ENCODE peak calls at places on chromosomes 4 and X, in nine cellular contexts. V is pancreas; B is H1; M is lung; Q is CD8-positive, alpha-beta T cell; P is dorsolateral prefrontal cortex; E is heart right ventricle; F is osteoblast; Z is colonic mucosa. A is an unnamed sample.

GRCh38 chrX:129043138-129043537 is 480.2 kb downstream of the SMARCA1 start:
- DNase-seq in Z (no peak), Q (no peak), V (no peak), E (no peak), B (no peak), P (no peak), F (no peak), M (no peak), A (no peak)

GRCh38 chr4:183443609-183444148 is 757 bp upstream of the CDKN2AIP start:
- DNase-seq in P (peak), F (no peak), B (peak), M (no peak), Z (no peak), Q (peak), E (no peak), V (no peak), A (no peak)

GRCh38 chr4:183402771-183403170 is 41.7 kb upstream of the CDKN2AIP start:
- DNase-seq in E (no peak), V (no peak), M (no peak), B (no peak), F (no peak), P (no peak), Q (no peak), Z (no peak), A (no peak)

GRCh38 chr4:59855630-59856352 is 1344.3 kb upstream of the ADGRL3 start:
- DNase-seq in F (no peak), Q (no peak), Z (no peak), E (no peak), M (no peak), V (no peak), P (no peak), B (no peak), A (no peak)

GRCh38 chrX:94936722-94937121 is 1262.7 kb downstream of the FAM133A start:
- DNase-seq in M (no peak), V (no peak), E (no peak), Z (no peak), F (no peak), Q (no peak), B (no peak), P (no peak), A (no peak)

GRCh38 chr4:87118826-87119225 is 101.6 kb downstream of the KLHL8 start:
- DNase-seq in B (no peak), Q (no peak), Z (no peak), E (no peak), M (no peak), P (no peak), F (peak), V (no peak), A (no peak)

GRCh38 chr4:132770776-132771175 is 378.3 kb upstream of the PCDH10 start:
- DNase-seq in P (no peak), M (no peak), V (no peak), E (no peak), B (no peak), Z (no peak), Q (no peak), F (no peak), A (no peak)

GRCh38 chrX:6826856-6827255 is 291.9 kb upstream of the VCX3A start:
- DNase-seq in E (no peak), Z (no peak), V (no peak), B (no peak), M (no peak), F (no peak), Q (no peak), P (no peak), A (no peak)

GRCh38 chrX:10902001-10902400 is 209.1 kb upstream of the HCCS start:
- DNase-seq in M (no peak), B (no peak), V (no peak), F (no peak), Z (no peak), P (no peak), E (no peak), Q (no peak), A (no peak)

GRCh38 chr4:8739820-8740665 is 131.6 kb downstream of the HMX1 start:
- DNase-seq in Q (no peak), Z (no peak), E (no peak), B (no peak), M (no peak), V (no peak), F (peak), P (peak), A (no peak)

GRCh38 chr4:162163892-162164759 is at the start of gene FSTL5:
- DNase-seq in M (peak), F (no peak), Z (peak), P (peak), E (peak), B (peak), V (peak), Q (no peak), A (peak)

GRCh38 chrX:112048707-112049106 is 33.9 kb downstream of the TRPC5 start:
- DNase-seq in Z (no peak), M (no peak), B (no peak), Q (no peak), P (no peak), V (no peak), F (no peak), E (no peak), A (no peak)

GRCh38 chr4:8559524-8560264 is 20.5 kb upstream of the GPR78 start:
- DNase-seq in V (no peak), F (peak), P (no peak), M (no peak), B (no peak), E (no peak), Q (no peak), Z (no peak), A (no peak)

GRCh38 chr4:38757945-38758344 is 24.8 kb downstream of the TLR10 start:
- DNase-seq in V (no peak), P (no peak), F (no peak), Q (no peak), B (peak), M (no peak), E (no peak), Z (no peak), A (no peak)

GRCh38 chr4:86595426-86595805 is 1.3 kb downstream of the PTPN13 start:
- DNase-seq in M (no peak), E (no peak), Z (no peak), Q (no peak), F (peak), B (no peak), V (no peak), P (no peak), A (no peak)

GRCh38 chr4:123892997-123893745 is 496.6 kb downstream of the SPRY1 start:
- DNase-seq in P (no peak), E (no peak), F (no peak), B (no peak), Z (no peak), M (no peak), V (no peak), Q (no peak), A (no peak)

GRCh38 chr4:147160908-147161513 is 215.3 kb upstream of the TTC29 start:
- DNase-seq in Z (peak), P (no peak), E (no peak), F (peak), V (no peak), B (no peak), M (no peak), Q (no peak), A (no peak)

GRCh38 chr4:140996757-140997156 is 136.5 kb downstream of the RNF150 start:
- DNase-seq in Q (no peak), F (peak), Z (no peak), V (no peak), P (no peak), M (no peak), E (no peak), B (no peak), A (no peak)

GRCh38 chrX:121260568-121261240 is 213.3 kb downstream of the GLUD2 start:
- DNase-seq in P (no peak), Q (no peak), B (no peak), V (no peak), F (no peak), E (no peak), Z (no peak), M (no peak), A (no peak)

GRCh38 chrX:132651411-132652086 is 162.7 kb upstream of the MBNL3 start:
- DNase-seq in M (no peak), V (no peak), B (no peak), Z (no peak), F (no peak), P (no peak), E (no peak), Q (no peak), A (no peak)

GRCh38 chr4:116705466-116705865 is 379.9 kb downstream of the TRAM1L1 start:
- DNase-seq in F (no peak), E (no peak), Q (no peak), V (no peak), P (no peak), B (no peak), M (no peak), Z (no peak), A (peak)

GRCh38 chr4:116702949-116703348 is 382.4 kb downstream of the TRAM1L1 start:
- DNase-seq in Q (no peak), Z (no peak), V (peak), E (no peak), M (no peak), P (no peak), F (peak), B (no peak), A (no peak)
- TF ChIP-seq CTCF in Q (no peak), Z (no peak), V (no peak), E (no peak), M (no peak), P (no peak), F (no peak), B (peak), A (no peak)

DNA sequence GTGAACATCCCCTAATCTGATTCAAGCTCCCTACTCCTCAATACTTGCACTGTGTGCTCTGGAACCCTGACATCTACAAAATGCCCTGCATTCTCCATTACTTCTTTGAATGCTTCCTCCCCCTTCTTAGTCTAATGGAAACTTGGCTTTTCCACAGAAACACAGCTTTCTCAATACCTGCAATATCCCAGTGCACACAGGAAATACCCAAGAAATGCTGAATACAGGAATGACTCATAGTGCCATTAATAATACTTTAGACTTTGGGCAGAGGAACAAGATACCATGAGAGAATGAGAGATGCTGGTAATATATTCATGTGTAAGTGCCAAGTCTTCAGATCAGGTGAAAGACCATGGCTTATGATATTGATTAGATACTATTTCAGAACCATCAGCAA is 5.6 kb downstream of the QRFPR start:
- DNase-seq in P (no peak), V (no peak), B (no peak), Z (no peak), Q (no peak), F (no peak), E (no peak), M (no peak), A (no peak)
- H3K27ac ChIP-seq in P (no peak), V (no peak), B (no peak), Z (no peak), Q (no peak), F (no peak), E (no peak), M (no peak), A (no peak)

GRCh38 chr4:178090640-178091411 is 648.6 kb upstream of the AGA start:
- DNase-seq in B (no peak), F (no peak), E (no peak), M (no peak), Q (no peak), P (no peak), V (no peak), Z (no peak), A (no peak)

GRCh38 chr4:178081931-178082330 is 639.7 kb upstream of the AGA start:
- DNase-seq in Z (no peak), V (no peak), E (no peak), Q (no peak), M (no peak), F (no peak), P (no peak), B (no peak), A (no peak)

GRCh38 chr4:178083968-178084367 is 641.7 kb upstream of the AGA start:
- DNase-seq in F (no peak), P (no peak), M (no peak), B (no peak), E (no peak), Z (no peak), Q (no peak), V (no peak), A (no peak)

GRCh38 chr4:178086324-178086723 is 644.1 kb upstream of the AGA start:
- DNase-seq in E (no peak), B (no peak), P (no peak), F (no peak), V (no peak), Q (no peak), M (no peak), Z (no peak), A (no peak)
- H3K4me3 ChIP-seq in E (no peak), B (no peak), P (no peak), F (no peak), V (no peak), Q (no peak), M (no peak), Z (no peak), A (no peak)

GRCh38 chrX:48824066-48824465 is 2.2 kb upstream of the ERAS start:
- DNase-seq in V (no peak), F (peak), E (no peak), Z (no peak), P (no peak), B (no peak), Q (no peak), M (no peak), A (no peak)

GRCh38 chrX:48826876-48827653 is 752 bp downstream of the ERAS start:
- DNase-seq in E (no peak), B (no peak), F (peak), P (no peak), Q (no peak), V (no peak), M (no peak), Z (no peak), A (no peak)

GRCh38 chrX:48829016-48829735 is 2.9 kb downstream of the ERAS start:
- DNase-seq in P (no peak), Q (no peak), F (peak), Z (no peak), E (no peak), B (no peak), V (no peak), M (no peak), A (no peak)

GRCh38 chrX:48827654-48827968 is 1.3 kb downstream of the ERAS start:
- DNase-seq in Q (no peak), Z (no peak), E (no peak), F (peak), M (no peak), P (no peak), V (no peak), B (no peak), A (no peak)

DNA sequence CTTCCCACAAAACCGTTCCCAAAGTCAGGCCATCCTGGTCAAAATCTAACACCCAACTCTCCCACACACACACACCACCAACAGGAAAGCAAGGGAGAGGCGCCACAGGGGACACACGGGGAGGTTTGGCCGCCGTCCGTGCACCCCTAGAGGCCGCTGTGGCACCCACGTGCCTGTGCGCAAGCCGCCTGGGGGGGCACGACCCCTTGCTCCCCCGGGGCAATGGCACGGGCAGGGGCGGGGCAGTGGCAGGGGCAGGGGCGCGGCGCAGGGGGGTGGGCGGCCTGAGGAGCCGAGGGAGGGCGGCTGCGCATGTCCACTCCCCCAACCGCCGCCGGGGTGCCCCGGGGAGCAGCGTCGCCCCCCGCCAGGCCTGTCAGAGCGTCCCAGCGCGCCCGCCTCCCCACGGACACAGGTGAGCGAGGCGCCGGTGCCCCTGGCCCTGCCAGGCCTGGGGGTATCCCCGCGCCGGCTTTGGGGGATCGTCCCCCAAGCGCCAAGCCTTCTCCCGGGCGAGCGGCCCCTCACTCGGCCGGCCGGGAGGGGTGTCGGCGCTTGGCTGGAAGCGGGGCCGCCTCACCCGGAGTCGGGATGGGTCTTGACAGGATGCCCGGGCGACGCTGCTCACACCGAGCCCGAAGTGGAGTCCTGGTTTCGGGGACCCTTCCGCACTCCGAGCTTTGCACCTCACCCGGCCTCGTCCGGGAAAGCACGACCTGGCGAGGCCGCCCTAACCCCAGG is at the start of gene ERAS:
- DNase-seq in Z (no peak), M (no peak), Q (no peak), E (no peak), B (no peak), V (no peak), F (peak), P (no peak), A (no peak)
- TF ChIP-seq CTCF in Z (no peak), M (no peak), Q (no peak), E (no peak), B (peak), V (no peak), F (no peak), P (no peak), A (no peak)

GRCh38 chrX:67480789-67481188 is 63.0 kb upstream of the AR start:
- DNase-seq in Q (no peak), M (no peak), F (no peak), B (no peak), P (no peak), V (no peak), Z (no peak), E (no peak), A (no peak)
- H3K27ac ChIP-seq in Q (no peak), M (no peak), F (no peak), B (no peak), P (no peak), V (no peak), Z (no peak), E (no peak), A (no peak)

GRCh38 chrX:46758163-46758955 is 559 bp downstream of the SLC9A7 start:
- DNase-seq in B (no peak), Z (no peak), F (peak), Q (peak), P (no peak), V (peak), M (no peak), E (peak), A (no peak)

GRCh38 chrX:46758956-46759644 is at the start of gene SLC9A7:
- DNase-seq in F (peak), Z (peak), M (peak), V (peak), E (peak), B (peak), P (peak), Q (peak), A (peak)

GRCh38 chrX:46757593-46757992 is 1.3 kb downstream of the SLC9A7 start:
- DNase-seq in Z (no peak), Q (no peak), M (no peak), F (peak), E (no peak), B (no peak), V (no peak), P (no peak), A (no peak)

GRCh38 chrX:46757052-46757451 is 1.9 kb downstream of the SLC9A7 start:
- DNase-seq in F (no peak), P (no peak), Q (no peak), Z (no peak), M (no peak), V (no peak), B (no peak), E (no peak), A (no peak)

GRCh38 chrX:46759645-46759974 is 692 bp upstream of the SLC9A7 start:
- DNase-seq in F (no peak), V (no peak), B (no peak), P (no peak), E (no peak), Q (no peak), M (no peak), Z (no peak), A (no peak)
- H3K4me3 ChIP-seq in F (peak), V (no peak), B (peak), P (peak), E (peak), Q (peak), M (no peak), Z (peak), A (peak)